ENCODE peak calls at places on chromosomes 6 and 20, in eight cellular contexts. F is HS-5; N is NK-92 treated with Interleukin-12 subunit alpha and Interleukin-12 subunit beta, amount 100 ng/mL, for 24 hours; B is D341Med; P is NCI-H2081 treated with DMSO at 0.1 percent for 48 hours; K is hippocampal formation; Q is stimulated activated CD8-positive, alpha-beta memory T cell treated with anti-CD3 and anti-CD28 coated beads, Interleukin-7, amount 100 ng/mL, for 48 hours; E is posterior cingulate gyrus. T is an unnamed sample.

GRCh38 chr6:53029262-53029661 is 34.2 kb upstream of the GSTA4 start:
- DNase-seq in F (no peak), N (no peak), B (no peak), P (no peak), K (no peak), Q (no peak), E (no peak), T (no peak)

GRCh38 chr20:46030290-46031013 is 1.4 kb downstream of the SLC12A5 start:
- DNase-seq in F (no peak), N (no peak), B (no peak), P (no peak), K (no peak), Q (no peak), E (peak; percentile 77), T (no peak)

GRCh38 chr6:3744901-3745470 is 6.5 kb downstream of the PXDC1 start:
- DNase-seq in F (no peak), N (no peak), B (no peak), P (no peak), K (no peak), Q (no peak), E (no peak), T (no peak)

GRCh38 chr6:127420558-127420957 is 38.6 kb downstream of the KIAA0408 start:
- DNase-seq in F (peak; percentile 85), N (peak; percentile 64), B (peak; percentile 75), P (no peak), K (peak; percentile 48), Q (peak; percentile 31), E (no peak), T (peak; percentile 81)

GRCh38 chr20:46343358-46344357 is 35.4 kb upstream of the CDH22 start:
- DNase-seq in F (no peak), N (no peak), B (peak; percentile 56), P (no peak), K (no peak), Q (no peak), E (peak; percentile 35), T (no peak)

GRCh38 chr6:119308994-119309657 is 40.4 kb downstream of the MAN1A1 start:
- DNase-seq in F (no peak), N (no peak), B (no peak), P (no peak), K (no peak), Q (no peak), E (no peak), T (no peak)

GRCh38 chr20:62462976-62463592 is 12.7 kb downstream of the GATA5 start:
- DNase-seq in F (no peak), N (no peak), B (no peak), P (no peak), K (no peak), Q (no peak), E (no peak), T (no peak)

GRCh38 chr6:44667226-44667625 is 279.7 kb downstream of the CDC5L start:
- DNase-seq in F (peak; percentile 69), N (no peak), B (no peak), P (no peak), K (no peak), Q (no peak), E (no peak), T (no peak)

GRCh38 chr20:50837532-50838321 is 42.9 kb downstream of the BCAS4 start:
- DNase-seq in F (peak; percentile 60), N (no peak), B (no peak), P (no peak), K (no peak), Q (no peak), E (no peak), T (peak; percentile 14)

GRCh38 chr6:162124710-162125435 is 602.7 kb downstream of the PRKN start:
- DNase-seq in F (no peak), N (no peak), B (no peak), P (no peak), K (no peak), Q (no peak), E (peak; percentile 78), T (no peak)

GRCh38 chr6:90194371-90194841 is 102.2 kb downstream of the BACH2 start:
- DNase-seq in F (peak; percentile 71), N (no peak), B (no peak), P (no peak), K (no peak), Q (no peak), E (no peak), T (no peak)

GRCh38 chr6:11705069-11705468 is 73.5 kb downstream of the ADTRP start:
- DNase-seq in F (no peak), N (no peak), B (no peak), P (no peak), K (no peak), Q (no peak), E (no peak), T (no peak)

GRCh38 chr6:169156108-169156821 is 97.4 kb downstream of the THBS2 start:
- DNase-seq in F (no peak), N (no peak), B (no peak), P (no peak), K (no peak), Q (no peak), E (no peak), T (no peak)

GRCh38 chr6:12010635-12011275 is 1.4 kb upstream of the HIVEP1 start:
- DNase-seq in F (no peak), N (peak; percentile 54), B (peak; percentile 61), P (no peak), K (no peak), Q (no peak), E (peak; percentile 84), T (peak; percentile 65)

GRCh38 chr6:95431637-95432228 is 145.6 kb upstream of the MANEA start:
- DNase-seq in F (peak; percentile 9), N (no peak), B (peak; percentile 34), P (peak; percentile 6), K (peak; percentile 50), Q (no peak), E (no peak), T (peak; percentile 43)

GRCh38 chr6:100577425-100577824 is 112.7 kb upstream of the SIM1 start:
- DNase-seq in F (no peak), N (no peak), B (no peak), P (no peak), K (no peak), Q (no peak), E (no peak), T (no peak)

GRCh38 chr20:38970302-38970701 is 8.2 kb downstream of the DHX35 start:
- DNase-seq in F (peak; percentile 77), N (no peak), B (no peak), P (no peak), K (no peak), Q (no peak), E (no peak), T (no peak)

GRCh38 chr6:157646012-157646411 is 177.0 kb upstream of the SNX9 start:
- DNase-seq in F (no peak), N (no peak), B (no peak), P (no peak), K (no peak), Q (no peak), E (no peak), T (no peak)

GRCh38 chr6:21199246-21199645 is 394.3 kb upstream of the SOX4 start:
- DNase-seq in F (no peak), N (no peak), B (no peak), P (no peak), K (no peak), Q (no peak), E (no peak), T (no peak)

GRCh38 chr6:2563635-2564034 is 187.1 kb downstream of the MYLK4 start:
- DNase-seq in F (no peak), N (no peak), B (no peak), P (no peak), K (no peak), Q (no peak), E (no peak), T (no peak)

GRCh38 chr6:16947461-16948159 is 154.2 kb upstream of the STMND1 start:
- DNase-seq in F (peak; percentile 62), N (no peak), B (no peak), P (no peak), K (peak; percentile 0), Q (no peak), E (no peak), T (no peak)

GRCh38 chr20:63759377-63759901 is 19.9 kb downstream of the SLC2A4RG start:
- DNase-seq in F (no peak), N (no peak), B (no peak), P (no peak), K (no peak), Q (no peak), E (no peak), T (no peak)

GRCh38 chr6:106114492-106114891 is 28.4 kb downstream of the PRDM1 start:
- DNase-seq in F (no peak), N (peak; percentile 32), B (no peak), P (no peak), K (no peak), Q (peak; percentile 53), E (no peak), T (no peak)

GRCh38 chr6:42091718-42092023 is 41.3 kb downstream of the TAF8 start:
- DNase-seq in F (no peak), N (no peak), B (no peak), P (no peak), K (no peak), Q (no peak), E (no peak), T (no peak)

GRCh38 chr6:41228616-41229015 is 467 bp downstream of the TREML4 start:
- DNase-seq in F (no peak), N (no peak), B (no peak), P (no peak), K (no peak), Q (no peak), E (no peak), T (no peak)

GRCh38 chr6:46781478-46782378 is 11.5 kb upstream of the MEP1A start:
- DNase-seq in F (peak; percentile 32), N (no peak), B (peak; percentile 49), P (no peak), K (peak; percentile 75), Q (no peak), E (no peak), T (peak; percentile 79)

GRCh38 chr6:132202569-132202968 is 198.7 kb downstream of the MOXD1 start:
- DNase-seq in F (no peak), N (no peak), B (no peak), P (no peak), K (no peak), Q (no peak), E (no peak), T (no peak)

GRCh38 chr20:46293084-46293483 is 15.2 kb downstream of the CDH22 start:
- DNase-seq in F (no peak), N (no peak), B (no peak), P (no peak), K (no peak), Q (no peak), E (no peak), T (no peak)

GRCh38 chr6:2646346-2646745 is 104.4 kb downstream of the MYLK4 start:
- DNase-seq in F (no peak), N (no peak), B (no peak), P (no peak), K (no peak), Q (no peak), E (no peak), T (no peak)

GRCh38 chr6:31293343-31293742 is 21.5 kb upstream of the HLA-C start:
- DNase-seq in F (no peak), N (no peak), B (no peak), P (no peak), K (no peak), Q (no peak), E (no peak), T (no peak)